ENCODE peak calls at places on chromosomes 6 and 20, in ten cellular contexts. One of them, this sample, is unnamed.

GRCh38 chr6:118656822-118657451 is 5.5 kb upstream of the CEP85L start:
- DNase-seq in stimulated activated CD4-positive, alpha-beta T cell treated with anti-CD3 and anti-CD28 coated beads, Interleukin-12 subunit alpha, Interleukin-12 subunit beta, amount 100 ng/mL, for 4 hours: no peak
- DNase-seq in brain microvascular endothelial cell: no peak
- DNase-seq in T-helper 22 cell: no peak
- DNase-seq in HTR-8/SVneo: no peak
- DNase-seq in stimulated activated naive CD4-positive, alpha-beta T cell: peak
- DNase-seq in SK-MEL-5: no peak
- DNase-seq in prostate gland: no peak
- DNase-seq in central memory CD4-positive, alpha-beta T cell: peak
- DNase-seq in foreskin keratinocyte: no peak
- DNase-seq in this sample: no peak

GRCh38 chr6:53938810-53939209 is 144.0 kb downstream of the LRRC1 start:
- DNase-seq in stimulated activated naive CD4-positive, alpha-beta T cell: no peak
- DNase-seq in foreskin keratinocyte: no peak
- DNase-seq in HTR-8/SVneo: no peak
- DNase-seq in SK-MEL-5: no peak
- DNase-seq in prostate gland: no peak
- DNase-seq in central memory CD4-positive, alpha-beta T cell: no peak
- DNase-seq in T-helper 22 cell: no peak
- DNase-seq in brain microvascular endothelial cell: no peak
- DNase-seq in stimulated activated CD4-positive, alpha-beta T cell treated with anti-CD3 and anti-CD28 coated beads, Interleukin-12 subunit alpha, Interleukin-12 subunit beta, amount 100 ng/mL, for 4 hours: no peak
- DNase-seq in this sample: no peak

GRCh38 chr6:30820196-30820595 is 64.1 kb upstream of the DDR1 start:
- DNase-seq in central memory CD4-positive, alpha-beta T cell: no peak
- DNase-seq in foreskin keratinocyte: peak
- DNase-seq in stimulated activated naive CD4-positive, alpha-beta T cell: no peak
- DNase-seq in SK-MEL-5: peak
- DNase-seq in prostate gland: peak
- DNase-seq in brain microvascular endothelial cell: peak
- DNase-seq in T-helper 22 cell: no peak
- DNase-seq in HTR-8/SVneo: peak
- DNase-seq in stimulated activated CD4-positive, alpha-beta T cell treated with anti-CD3 and anti-CD28 coated beads, Interleukin-12 subunit alpha, Interleukin-12 subunit beta, amount 100 ng/mL, for 4 hours: no peak
- DNase-seq in this sample: no peak

GRCh38 chr20:19888269-19888669 is 128.9 kb upstream of the NAA20 start:
- DNase-seq in prostate gland: peak
- DNase-seq in HTR-8/SVneo: no peak
- DNase-seq in stimulated activated CD4-positive, alpha-beta T cell treated with anti-CD3 and anti-CD28 coated beads, Interleukin-12 subunit alpha, Interleukin-12 subunit beta, amount 100 ng/mL, for 4 hours: no peak
- DNase-seq in brain microvascular endothelial cell: no peak
- DNase-seq in central memory CD4-positive, alpha-beta T cell: no peak
- DNase-seq in T-helper 22 cell: no peak
- DNase-seq in SK-MEL-5: no peak
- DNase-seq in stimulated activated naive CD4-positive, alpha-beta T cell: no peak
- DNase-seq in foreskin keratinocyte: no peak
- DNase-seq in this sample: no peak

GRCh38 chr20:58721951-58722371 is 29.4 kb downstream of the NPEPL1 start:
- DNase-seq in stimulated activated naive CD4-positive, alpha-beta T cell: no peak
- DNase-seq in brain microvascular endothelial cell: no peak
- DNase-seq in prostate gland: no peak
- DNase-seq in T-helper 22 cell: no peak
- DNase-seq in HTR-8/SVneo: no peak
- DNase-seq in foreskin keratinocyte: no peak
- DNase-seq in SK-MEL-5: no peak
- DNase-seq in central memory CD4-positive, alpha-beta T cell: no peak
- DNase-seq in stimulated activated CD4-positive, alpha-beta T cell treated with anti-CD3 and anti-CD28 coated beads, Interleukin-12 subunit alpha, Interleukin-12 subunit beta, amount 100 ng/mL, for 4 hours: no peak
- DNase-seq in this sample: no peak

GRCh38 chr6:50539441-50539840 is 173.9 kb upstream of the TFAP2D start:
- DNase-seq in stimulated activated naive CD4-positive, alpha-beta T cell: no peak
- DNase-seq in foreskin keratinocyte: no peak
- DNase-seq in HTR-8/SVneo: no peak
- DNase-seq in stimulated activated CD4-positive, alpha-beta T cell treated with anti-CD3 and anti-CD28 coated beads, Interleukin-12 subunit alpha, Interleukin-12 subunit beta, amount 100 ng/mL, for 4 hours: no peak
- DNase-seq in prostate gland: no peak
- DNase-seq in SK-MEL-5: peak
- DNase-seq in brain microvascular endothelial cell: no peak
- DNase-seq in central memory CD4-positive, alpha-beta T cell: no peak
- DNase-seq in T-helper 22 cell: no peak
- DNase-seq in this sample: no peak

GRCh38 chr6:108633436-108633835 is 72.7 kb downstream of the FOXO3 start:
- DNase-seq in SK-MEL-5: peak
- DNase-seq in central memory CD4-positive, alpha-beta T cell: no peak
- DNase-seq in prostate gland: no peak
- DNase-seq in T-helper 22 cell: no peak
- DNase-seq in stimulated activated CD4-positive, alpha-beta T cell treated with anti-CD3 and anti-CD28 coated beads, Interleukin-12 subunit alpha, Interleukin-12 subunit beta, amount 100 ng/mL, for 4 hours: no peak
- DNase-seq in stimulated activated naive CD4-positive, alpha-beta T cell: no peak
- DNase-seq in brain microvascular endothelial cell: no peak
- DNase-seq in foreskin keratinocyte: no peak
- DNase-seq in HTR-8/SVneo: no peak
- DNase-seq in this sample: no peak

GRCh38 chr20:51335329-51335841 is 207.1 kb downstream of the NFATC2 start:
- DNase-seq in HTR-8/SVneo: peak
- DNase-seq in stimulated activated naive CD4-positive, alpha-beta T cell: no peak
- DNase-seq in prostate gland: no peak
- DNase-seq in brain microvascular endothelial cell: peak
- DNase-seq in stimulated activated CD4-positive, alpha-beta T cell treated with anti-CD3 and anti-CD28 coated beads, Interleukin-12 subunit alpha, Interleukin-12 subunit beta, amount 100 ng/mL, for 4 hours: no peak
- DNase-seq in foreskin keratinocyte: peak
- DNase-seq in SK-MEL-5: peak
- DNase-seq in T-helper 22 cell: no peak
- DNase-seq in central memory CD4-positive, alpha-beta T cell: no peak
- DNase-seq in this sample: no peak

GRCh38 chr20:52748235-52748950 is 223.8 kb upstream of the TSHZ2 start:
- DNase-seq in T-helper 22 cell: no peak
- DNase-seq in SK-MEL-5: no peak
- DNase-seq in stimulated activated CD4-positive, alpha-beta T cell treated with anti-CD3 and anti-CD28 coated beads, Interleukin-12 subunit alpha, Interleukin-12 subunit beta, amount 100 ng/mL, for 4 hours: no peak
- DNase-seq in central memory CD4-positive, alpha-beta T cell: no peak
- DNase-seq in stimulated activated naive CD4-positive, alpha-beta T cell: no peak
- DNase-seq in brain microvascular endothelial cell: no peak
- DNase-seq in foreskin keratinocyte: no peak
- DNase-seq in HTR-8/SVneo: no peak
- DNase-seq in prostate gland: no peak
- DNase-seq in this sample: no peak

GRCh38 chr20:6142348-6142993 is 19.6 kb upstream of the FERMT1 start:
- DNase-seq in T-helper 22 cell: no peak
- DNase-seq in HTR-8/SVneo: peak
- DNase-seq in SK-MEL-5: peak
- DNase-seq in foreskin keratinocyte: no peak
- DNase-seq in central memory CD4-positive, alpha-beta T cell: peak
- DNase-seq in prostate gland: peak
- DNase-seq in stimulated activated naive CD4-positive, alpha-beta T cell: peak
- DNase-seq in brain microvascular endothelial cell: peak
- DNase-seq in stimulated activated CD4-positive, alpha-beta T cell treated with anti-CD3 and anti-CD28 coated beads, Interleukin-12 subunit alpha, Interleukin-12 subunit beta, amount 100 ng/mL, for 4 hours: peak
- DNase-seq in this sample: peak